ENCODE peak calls at places on chromosomes 3 and 15, in five cellular contexts. One of them, this sample, is unnamed.

GRCh38 chr3:82816086-82816485 is 1054.6 kb upstream of the GBE1 start:
- DNase-seq in IMR-90: no peak
- DNase-seq in HepG2: no peak
- DNase-seq in testis: no peak
- DNase-seq in sigmoid colon: no peak
- DNase-seq in this sample: no peak

GRCh38 chr3:169999433-169999832 is 32.8 kb downstream of the SEC62 start:
- DNase-seq in IMR-90: no peak
- DNase-seq in HepG2: no peak
- DNase-seq in testis: no peak
- DNase-seq in sigmoid colon: no peak
- DNase-seq in this sample: no peak

GRCh38 chr3:130737622-130738021 is 9.0 kb downstream of the PIK3R4 start:
- DNase-seq in IMR-90: no peak
- DNase-seq in HepG2: no peak
- DNase-seq in testis: no peak
- DNase-seq in sigmoid colon: no peak
- DNase-seq in this sample: no peak

GRCh38 chr3:18743761-18744160 is 318.6 kb upstream of the SATB1 start:
- DNase-seq in IMR-90: no peak
- DNase-seq in HepG2: no peak
- DNase-seq in testis: no peak
- DNase-seq in sigmoid colon: no peak
- DNase-seq in this sample: no peak

GRCh38 chr3:103295974-103296570 is 861.3 kb downstream of the ZPLD1 start:
- DNase-seq in IMR-90: peak
- DNase-seq in HepG2: peak
- DNase-seq in testis: no peak
- DNase-seq in sigmoid colon: no peak
- DNase-seq in this sample: no peak

GRCh38 chr15:98955980-98956723 is 51.4 kb downstream of the PGPEP1L start:
- DNase-seq in IMR-90: no peak
- DNase-seq in HepG2: no peak
- DNase-seq in testis: no peak
- DNase-seq in sigmoid colon: no peak
- DNase-seq in this sample: no peak

GRCh38 chr3:8369638-8370037 is 132.0 kb upstream of the LMCD1 start:
- DNase-seq in IMR-90: no peak
- DNase-seq in HepG2: no peak
- DNase-seq in testis: no peak
- DNase-seq in sigmoid colon: no peak
- DNase-seq in this sample: no peak

GRCh38 chr3:155154255-155154654 is 74.1 kb downstream of the MME start:
- DNase-seq in IMR-90: peak
- DNase-seq in HepG2: no peak
- DNase-seq in testis: no peak
- DNase-seq in sigmoid colon: no peak
- DNase-seq in this sample: no peak

GRCh38 chr3:30435950-30436349 is 170.5 kb upstream of the TGFBR2 start:
- DNase-seq in IMR-90: no peak
- DNase-seq in HepG2: no peak
- DNase-seq in testis: no peak
- DNase-seq in sigmoid colon: no peak
- DNase-seq in this sample: no peak

DNA sequence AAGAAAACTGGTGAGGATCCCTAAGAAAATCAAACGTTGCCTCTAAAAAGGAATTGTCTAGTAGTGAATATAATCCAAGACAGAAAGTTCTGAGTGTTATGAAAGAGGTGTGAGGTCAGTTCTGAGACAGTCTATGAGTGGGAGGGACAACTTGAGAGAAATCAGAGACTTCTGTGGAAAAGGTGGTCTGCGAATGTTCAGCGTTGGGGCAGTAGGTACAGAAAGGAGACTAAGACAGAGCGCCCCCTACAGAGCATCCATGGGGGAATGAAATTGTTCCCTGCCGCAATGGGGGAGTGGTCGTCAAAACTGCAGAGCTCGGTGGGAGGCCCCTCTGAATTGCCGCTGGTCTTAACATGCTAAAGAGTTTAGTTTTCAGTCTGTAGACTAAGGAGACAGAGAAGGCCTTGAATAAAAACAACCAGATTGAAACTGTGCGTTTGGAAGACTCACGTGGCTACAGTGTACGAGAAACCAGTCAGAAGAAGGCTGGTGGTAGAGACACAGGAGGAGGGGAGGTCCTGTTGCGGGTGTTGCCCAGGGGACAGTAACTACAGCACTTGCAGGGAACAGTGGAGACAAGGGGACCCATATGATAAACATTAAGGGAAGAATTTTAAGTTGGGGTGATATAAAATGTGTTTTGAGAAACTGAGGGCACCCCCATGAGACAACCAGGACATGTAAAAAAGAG is 6.9 kb downstream of the TNIK start:
- DNase-seq in IMR-90: no peak
- DNase-seq in HepG2: no peak
- DNase-seq in testis: peak
- DNase-seq in sigmoid colon: no peak
- DNase-seq in this sample: no peak
- TF ChIP-seq CTCF in IMR-90: peak
- TF ChIP-seq CTCF in HepG2: no peak
- TF ChIP-seq CTCF in testis: no peak
- TF ChIP-seq CTCF in sigmoid colon: no peak
- TF ChIP-seq CTCF in this sample: no peak

DNA sequence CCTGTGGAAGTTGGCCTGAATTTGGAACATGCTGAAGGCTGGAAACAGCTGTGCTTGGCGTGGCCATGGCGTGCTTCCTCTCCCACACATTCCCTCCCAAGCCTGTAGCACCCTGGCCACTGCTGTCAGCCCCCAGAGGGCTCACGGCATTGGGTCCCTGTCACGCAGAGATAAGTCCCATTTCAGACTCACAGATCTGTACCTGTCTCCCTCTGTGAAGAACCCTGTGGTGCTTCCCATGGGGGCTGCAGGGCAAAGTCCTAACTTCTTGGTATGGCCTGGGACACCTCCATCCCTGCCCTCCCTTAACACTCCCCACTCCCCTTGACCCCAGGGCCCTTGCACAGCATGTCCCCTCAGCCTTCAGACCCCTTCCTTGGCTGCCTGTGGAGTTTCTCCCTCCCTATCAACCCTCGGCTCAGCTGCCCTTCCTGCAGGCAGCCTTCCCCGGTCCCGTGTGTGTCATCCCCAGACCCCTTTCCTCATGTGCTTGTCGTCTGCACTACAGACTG is 28.6 kb downstream of the ABTB1 start:
- DNase-seq in IMR-90: no peak
- DNase-seq in HepG2: no peak
- DNase-seq in testis: no peak
- DNase-seq in sigmoid colon: no peak
- DNase-seq in this sample: no peak
- H3K27ac ChIP-seq in IMR-90: no peak
- H3K27ac ChIP-seq in HepG2: no peak
- H3K27ac ChIP-seq in testis: no peak
- H3K27ac ChIP-seq in sigmoid colon: peak
- H3K27ac ChIP-seq in this sample: no peak

DNA sequence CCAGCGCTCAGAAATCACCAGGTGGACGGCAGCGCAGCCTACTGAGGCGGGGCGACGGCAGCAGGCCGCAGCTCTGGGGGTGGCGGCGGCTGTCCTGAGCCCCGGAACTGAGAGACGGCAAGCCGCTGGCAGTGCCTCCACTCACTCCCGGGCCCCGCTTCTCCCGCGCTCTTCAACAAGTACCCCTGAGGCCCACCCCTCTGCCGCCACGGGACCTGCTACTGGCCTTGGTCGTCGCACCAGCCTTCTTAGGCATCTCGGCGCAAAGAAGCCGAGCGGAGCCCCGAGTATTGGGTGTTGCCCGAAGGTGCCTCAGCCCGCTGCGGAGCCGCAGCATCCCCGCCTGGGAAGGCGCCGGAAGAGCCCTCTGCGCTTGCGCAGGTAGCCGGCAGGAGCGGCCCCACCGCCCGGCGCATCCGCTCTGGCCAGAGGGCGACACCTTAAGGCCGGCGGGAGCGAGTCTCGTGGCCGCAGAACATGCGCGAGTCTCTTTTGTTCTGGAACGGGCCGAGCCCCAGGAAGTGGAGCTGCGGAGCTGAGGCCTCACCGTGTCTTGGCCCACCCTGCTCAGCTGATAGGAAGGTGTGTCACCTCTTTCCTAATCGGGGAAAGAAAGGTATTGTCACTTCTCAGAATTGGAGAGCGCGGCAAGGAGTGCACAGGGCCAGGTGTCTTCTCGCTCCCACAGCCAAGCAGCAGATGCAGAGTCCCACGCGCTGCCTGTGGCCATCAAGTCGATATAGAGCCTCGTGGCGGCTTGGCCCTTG is at the start of gene C15orf40:
- DNase-seq in IMR-90: peak
- DNase-seq in HepG2: peak
- DNase-seq in testis: peak
- DNase-seq in sigmoid colon: peak
- DNase-seq in this sample: peak
- TF ChIP-seq POLR2A in IMR-90: peak
- TF ChIP-seq POLR2A in HepG2: peak
- TF ChIP-seq POLR2A in testis: peak
- TF ChIP-seq POLR2A in sigmoid colon: peak
- TF ChIP-seq POLR2A in this sample: peak

GRCh38 chr3:15969874-15970640 is 172.3 kb upstream of the ANKRD28 start:
- DNase-seq in IMR-90: no peak
- DNase-seq in HepG2: no peak
- DNase-seq in testis: no peak
- DNase-seq in sigmoid colon: no peak
- DNase-seq in this sample: no peak
- TF ChIP-seq CTCF in IMR-90: no peak
- TF ChIP-seq CTCF in HepG2: peak
- TF ChIP-seq CTCF in testis: no peak
- TF ChIP-seq CTCF in sigmoid colon: no peak
- TF ChIP-seq CTCF in this sample: no peak